ENCODE peak calls at places on chromosome 5, in six cellular contexts. One of them, this sample, is unnamed.
A peak's percentile ranks its signal among the peaks of the same experiment; 100 is the strongest.

GRCh38 chr5:58114324-58114723 is 345.6 kb downstream of the PLK2 start:
- DNase-seq in CD8-positive, alpha-beta T cell: no peak
- DNase-seq in AG10803: peak; percentile 65
- DNase-seq in fibroblast of the aortic adventitia: peak; percentile 47
- DNase-seq in heart left ventricle: no peak
- DNase-seq in epithelial cell of proximal tubule: peak; percentile 42
- DNase-seq in this sample: peak; percentile 53

GRCh38 chr5:675111-675875 is 17.9 kb downstream of the TPPP start:
- DNase-seq in CD8-positive, alpha-beta T cell: no peak
- DNase-seq in AG10803: no peak
- DNase-seq in fibroblast of the aortic adventitia: no peak
- DNase-seq in heart left ventricle: no peak
- DNase-seq in epithelial cell of proximal tubule: no peak
- DNase-seq in this sample: no peak

GRCh38 chr5:142057697-142058056 is 44.9 kb upstream of the GNPDA1 start:
- DNase-seq in CD8-positive, alpha-beta T cell: no peak
- DNase-seq in AG10803: no peak
- DNase-seq in fibroblast of the aortic adventitia: no peak
- DNase-seq in heart left ventricle: no peak
- DNase-seq in epithelial cell of proximal tubule: no peak
- DNase-seq in this sample: no peak

GRCh38 chr5:179302499-179303185 is 42.6 kb downstream of the ADAMTS2 start:
- DNase-seq in CD8-positive, alpha-beta T cell: no peak
- DNase-seq in AG10803: no peak
- DNase-seq in fibroblast of the aortic adventitia: no peak
- DNase-seq in heart left ventricle: no peak
- DNase-seq in epithelial cell of proximal tubule: no peak
- DNase-seq in this sample: no peak

GRCh38 chr5:73093943-73094342 is 26.4 kb upstream of the TMEM171 start:
- DNase-seq in CD8-positive, alpha-beta T cell: no peak
- DNase-seq in AG10803: peak; percentile 70
- DNase-seq in fibroblast of the aortic adventitia: peak; percentile 63
- DNase-seq in heart left ventricle: no peak
- DNase-seq in epithelial cell of proximal tubule: no peak
- DNase-seq in this sample: peak; percentile 59

GRCh38 chr5:37665272-37665671 is 174.6 kb downstream of the GDNF start:
- DNase-seq in CD8-positive, alpha-beta T cell: no peak
- DNase-seq in AG10803: peak; percentile 67
- DNase-seq in fibroblast of the aortic adventitia: no peak
- DNase-seq in heart left ventricle: no peak
- DNase-seq in epithelial cell of proximal tubule: no peak
- DNase-seq in this sample: peak; percentile 46

GRCh38 chr5:6548752-6549151 is 84.1 kb downstream of the NSUN2 start:
- DNase-seq in CD8-positive, alpha-beta T cell: no peak
- DNase-seq in AG10803: no peak
- DNase-seq in fibroblast of the aortic adventitia: no peak
- DNase-seq in heart left ventricle: no peak
- DNase-seq in epithelial cell of proximal tubule: no peak
- DNase-seq in this sample: no peak

GRCh38 chr5:108168915-108169314 is 213.0 kb downstream of the FBXL17 start:
- DNase-seq in CD8-positive, alpha-beta T cell: no peak
- DNase-seq in AG10803: no peak
- DNase-seq in fibroblast of the aortic adventitia: no peak
- DNase-seq in heart left ventricle: no peak
- DNase-seq in epithelial cell of proximal tubule: no peak
- DNase-seq in this sample: no peak

GRCh38 chr5:18465833-18466681 is 831.8 kb downstream of the TAF11L14 start:
- DNase-seq in CD8-positive, alpha-beta T cell: no peak
- DNase-seq in AG10803: peak; percentile 45
- DNase-seq in fibroblast of the aortic adventitia: peak; percentile 2
- DNase-seq in heart left ventricle: no peak
- DNase-seq in epithelial cell of proximal tubule: peak; percentile 7
- DNase-seq in this sample: peak; percentile 50

GRCh38 chr5:77225531-77225930 is 15.1 kb downstream of the PDE8B start:
- DNase-seq in CD8-positive, alpha-beta T cell: no peak
- DNase-seq in AG10803: no peak
- DNase-seq in fibroblast of the aortic adventitia: no peak
- DNase-seq in heart left ventricle: no peak
- DNase-seq in epithelial cell of proximal tubule: no peak
- DNase-seq in this sample: no peak

GRCh38 chr5:113804264-113804663 is 290.8 kb downstream of the YTHDC2 start:
- DNase-seq in CD8-positive, alpha-beta T cell: no peak
- DNase-seq in AG10803: no peak
- DNase-seq in fibroblast of the aortic adventitia: no peak
- DNase-seq in heart left ventricle: no peak
- DNase-seq in epithelial cell of proximal tubule: no peak
- DNase-seq in this sample: no peak

GRCh38 chr5:135230326-135230925 is 168.6 kb downstream of the MACROH2A1 start:
- DNase-seq in CD8-positive, alpha-beta T cell: no peak
- DNase-seq in AG10803: peak; percentile 82
- DNase-seq in fibroblast of the aortic adventitia: peak; percentile 91
- DNase-seq in heart left ventricle: no peak
- DNase-seq in epithelial cell of proximal tubule: no peak
- DNase-seq in this sample: peak; percentile 89

GRCh38 chr5:109692011-109692410 is 2.3 kb downstream of the MAN2A1 start:
- DNase-seq in CD8-positive, alpha-beta T cell: no peak
- DNase-seq in AG10803: peak; percentile 64
- DNase-seq in fibroblast of the aortic adventitia: peak; percentile 69
- DNase-seq in heart left ventricle: no peak
- DNase-seq in epithelial cell of proximal tubule: no peak
- DNase-seq in this sample: peak; percentile 57

GRCh38 chr5:139251281-139251687 is 42.3 kb upstream of the MATR3 start:
- DNase-seq in CD8-positive, alpha-beta T cell: no peak
- DNase-seq in AG10803: no peak
- DNase-seq in fibroblast of the aortic adventitia: no peak
- DNase-seq in heart left ventricle: no peak
- DNase-seq in epithelial cell of proximal tubule: no peak
- DNase-seq in this sample: no peak

GRCh38 chr5:173293817-173294672 is 34.2 kb downstream of the STC2 start:
- DNase-seq in CD8-positive, alpha-beta T cell: peak; percentile 33
- DNase-seq in AG10803: peak; percentile 70
- DNase-seq in fibroblast of the aortic adventitia: peak; percentile 90
- DNase-seq in heart left ventricle: peak; percentile 68
- DNase-seq in epithelial cell of proximal tubule: no peak
- DNase-seq in this sample: peak; percentile 85

GRCh38 chr5:91384671-91385430 is 1.7 kb upstream of the ARRDC3 start:
- DNase-seq in CD8-positive, alpha-beta T cell: no peak
- DNase-seq in AG10803: peak; percentile 89
- DNase-seq in fibroblast of the aortic adventitia: peak; percentile 96
- DNase-seq in heart left ventricle: peak; percentile 49
- DNase-seq in epithelial cell of proximal tubule: peak; percentile 85
- DNase-seq in this sample: peak; percentile 95

GRCh38 chr5:434443-435146 is 8.4 kb upstream of the EXOC3 start:
- DNase-seq in CD8-positive, alpha-beta T cell: no peak
- DNase-seq in AG10803: no peak
- DNase-seq in fibroblast of the aortic adventitia: no peak
- DNase-seq in heart left ventricle: no peak
- DNase-seq in epithelial cell of proximal tubule: no peak
- DNase-seq in this sample: no peak

GRCh38 chr5:87243161-87243877 is 24.4 kb upstream of the RASA1 start:
- DNase-seq in CD8-positive, alpha-beta T cell: no peak
- DNase-seq in AG10803: peak; percentile 88
- DNase-seq in fibroblast of the aortic adventitia: peak; percentile 75
- DNase-seq in heart left ventricle: no peak
- DNase-seq in epithelial cell of proximal tubule: peak; percentile 96
- DNase-seq in this sample: peak; percentile 91

GRCh38 chr5:149283611-149284480 is 12.2 kb downstream of the AFAP1L1 start:
- DNase-seq in CD8-positive, alpha-beta T cell: no peak
- DNase-seq in AG10803: peak; percentile 57
- DNase-seq in fibroblast of the aortic adventitia: peak; percentile 40
- DNase-seq in heart left ventricle: no peak
- DNase-seq in epithelial cell of proximal tubule: no peak
- DNase-seq in this sample: peak; percentile 28

GRCh38 chr5:81513982-81514381 is 120.0 kb upstream of the ACOT12 start:
- DNase-seq in CD8-positive, alpha-beta T cell: no peak
- DNase-seq in AG10803: peak; percentile 10
- DNase-seq in fibroblast of the aortic adventitia: peak; percentile 19
- DNase-seq in heart left ventricle: no peak
- DNase-seq in epithelial cell of proximal tubule: no peak
- DNase-seq in this sample: peak; percentile 31

GRCh38 chr5:135829681-135830383 is 4.6 kb upstream of the SLC25A48 start:
- DNase-seq in CD8-positive, alpha-beta T cell: no peak
- DNase-seq in AG10803: peak; percentile 39
- DNase-seq in fibroblast of the aortic adventitia: peak; percentile 56
- DNase-seq in heart left ventricle: peak; percentile 25
- DNase-seq in epithelial cell of proximal tubule: no peak
- DNase-seq in this sample: peak; percentile 56

DNA sequence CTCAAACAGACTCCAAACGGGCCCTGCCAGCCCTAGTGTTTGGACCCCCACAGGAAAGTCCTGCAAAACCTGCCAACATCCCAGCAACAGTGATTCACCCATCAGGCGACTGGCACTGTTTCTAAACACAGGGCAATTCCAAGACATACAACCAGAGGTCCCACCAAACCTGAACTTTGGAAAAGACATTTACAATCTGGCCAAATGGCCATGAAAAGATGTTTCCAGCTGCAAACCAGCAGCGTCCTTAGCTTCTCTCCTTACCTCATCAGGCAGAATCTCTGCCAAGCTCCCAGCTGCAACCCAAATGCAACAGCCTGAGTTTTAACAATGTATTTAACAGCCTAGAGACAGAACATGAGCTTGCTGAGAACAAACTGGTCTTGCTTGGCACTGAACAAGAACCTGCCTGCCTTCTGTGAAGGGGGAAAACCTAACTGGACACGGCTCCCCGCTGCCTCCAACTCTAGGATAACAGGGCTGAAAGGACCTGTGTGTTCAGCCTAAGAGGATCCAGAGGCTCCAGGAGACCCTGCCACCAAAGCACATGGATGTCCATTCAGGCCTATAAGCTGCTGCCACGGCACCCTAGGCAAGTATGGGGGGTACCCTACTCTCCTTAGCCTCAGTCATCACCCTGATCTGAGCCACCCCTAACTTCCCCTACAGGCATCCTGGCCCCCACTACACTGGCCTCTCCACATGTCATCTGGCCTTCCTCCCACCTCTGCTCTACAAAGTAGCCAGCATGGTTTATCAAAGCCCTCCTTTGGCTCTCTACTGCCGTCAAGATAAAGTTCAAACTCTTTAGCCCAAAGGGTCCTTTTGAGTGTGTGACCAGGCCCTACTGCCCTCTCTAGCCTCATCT is 5.6 kb downstream of the P4HA2 start:
- DNase-seq in CD8-positive, alpha-beta T cell: no peak
- DNase-seq in AG10803: peak; percentile 94
- DNase-seq in fibroblast of the aortic adventitia: peak; percentile 99
- DNase-seq in heart left ventricle: peak; percentile 43
- DNase-seq in epithelial cell of proximal tubule: no peak
- DNase-seq in this sample: peak; percentile 83
- TF ChIP-seq CTCF in CD8-positive, alpha-beta T cell: no peak
- TF ChIP-seq CTCF in AG10803: peak; percentile 49
- TF ChIP-seq CTCF in fibroblast of the aortic adventitia: peak; percentile 52
- TF ChIP-seq CTCF in heart left ventricle: no peak
- TF ChIP-seq CTCF in epithelial cell of proximal tubule: peak; percentile 31
- TF ChIP-seq CTCF in this sample: peak; percentile 17

GRCh38 chr5:128559300-128560297 is 21.6 kb upstream of the FBN2 start:
- DNase-seq in CD8-positive, alpha-beta T cell: no peak
- DNase-seq in AG10803: no peak
- DNase-seq in fibroblast of the aortic adventitia: no peak
- DNase-seq in heart left ventricle: no peak
- DNase-seq in epithelial cell of proximal tubule: no peak
- DNase-seq in this sample: peak; percentile 29
- H3K4me3 ChIP-seq in CD8-positive, alpha-beta T cell: no peak overlapping the region
- H3K4me3 ChIP-seq in AG10803: no peak overlapping the region
- H3K4me3 ChIP-seq in fibroblast of the aortic adventitia: no peak overlapping the region
- H3K4me3 ChIP-seq in heart left ventricle: no peak overlapping the region
- H3K4me3 ChIP-seq in epithelial cell of proximal tubule: no peak overlapping the region
- H3K4me3 ChIP-seq in this sample: no peak overlapping the region

DNA sequence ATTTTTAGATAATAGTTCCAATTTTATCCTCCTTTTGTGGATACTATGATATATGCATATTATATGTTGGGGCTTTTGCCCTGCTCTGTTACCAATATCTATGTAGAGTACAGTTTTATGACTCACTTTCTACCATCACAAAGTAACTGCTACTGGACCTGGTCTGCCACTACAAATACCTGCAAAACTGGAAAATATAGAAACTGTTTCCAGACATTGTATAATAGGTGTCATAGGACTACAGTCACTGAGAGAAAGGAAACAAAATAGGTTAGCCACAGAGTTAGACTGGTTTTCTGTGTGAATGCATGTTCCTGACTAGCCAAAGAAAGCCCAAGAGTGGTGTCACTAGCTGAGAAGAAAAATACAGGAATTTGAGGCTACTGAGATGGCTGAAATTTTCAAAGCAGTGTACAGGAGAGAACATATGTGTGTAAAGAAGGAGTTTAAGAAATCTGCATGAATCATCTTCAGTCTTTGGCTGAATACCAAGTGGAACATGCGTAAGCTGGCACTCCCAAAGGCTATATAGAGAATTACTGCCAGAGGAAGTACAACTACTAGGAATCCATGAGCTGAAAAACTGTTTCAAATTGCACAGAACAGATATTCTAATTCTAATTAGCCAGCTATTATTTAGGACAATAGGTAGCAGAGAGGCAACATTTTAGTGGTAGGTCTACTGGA is 29.0 kb upstream of the FAM174A start:
- DNase-seq in CD8-positive, alpha-beta T cell: no peak
- DNase-seq in AG10803: peak; percentile 81
- DNase-seq in fibroblast of the aortic adventitia: peak; percentile 91
- DNase-seq in heart left ventricle: no peak
- DNase-seq in epithelial cell of proximal tubule: peak; percentile 32
- DNase-seq in this sample: peak; percentile 92
- TF ChIP-seq CTCF in CD8-positive, alpha-beta T cell: no peak
- TF ChIP-seq CTCF in AG10803: no peak
- TF ChIP-seq CTCF in fibroblast of the aortic adventitia: no peak
- TF ChIP-seq CTCF in heart left ventricle: no peak
- TF ChIP-seq CTCF in epithelial cell of proximal tubule: peak; percentile 20
- TF ChIP-seq CTCF in this sample: peak; percentile 25

GRCh38 chr5:171849585-171850353 is 64.2 kb downstream of the SMIM23 start:
- DNase-seq in CD8-positive, alpha-beta T cell: no peak
- DNase-seq in AG10803: no peak
- DNase-seq in fibroblast of the aortic adventitia: no peak
- DNase-seq in heart left ventricle: no peak
- DNase-seq in epithelial cell of proximal tubule: no peak
- DNase-seq in this sample: no peak

GRCh38 chr5:171848911-171849520 is 63.4 kb downstream of the SMIM23 start:
- DNase-seq in CD8-positive, alpha-beta T cell: no peak
- DNase-seq in AG10803: no peak
- DNase-seq in fibroblast of the aortic adventitia: peak; percentile 54
- DNase-seq in heart left ventricle: no peak
- DNase-seq in epithelial cell of proximal tubule: no peak
- DNase-seq in this sample: peak; percentile 11

GRCh38 chr5:171848006-171848405 is 62.4 kb downstream of the SMIM23 start:
- DNase-seq in CD8-positive, alpha-beta T cell: no peak
- DNase-seq in AG10803: no peak
- DNase-seq in fibroblast of the aortic adventitia: no peak
- DNase-seq in heart left ventricle: no peak
- DNase-seq in epithelial cell of proximal tubule: no peak
- DNase-seq in this sample: no peak

GRCh38 chr5:171847026-171847425 is 61.4 kb downstream of the SMIM23 start:
- DNase-seq in CD8-positive, alpha-beta T cell: no peak
- DNase-seq in AG10803: no peak
- DNase-seq in fibroblast of the aortic adventitia: no peak
- DNase-seq in heart left ventricle: no peak
- DNase-seq in epithelial cell of proximal tubule: no peak
- DNase-seq in this sample: no peak

DNA sequence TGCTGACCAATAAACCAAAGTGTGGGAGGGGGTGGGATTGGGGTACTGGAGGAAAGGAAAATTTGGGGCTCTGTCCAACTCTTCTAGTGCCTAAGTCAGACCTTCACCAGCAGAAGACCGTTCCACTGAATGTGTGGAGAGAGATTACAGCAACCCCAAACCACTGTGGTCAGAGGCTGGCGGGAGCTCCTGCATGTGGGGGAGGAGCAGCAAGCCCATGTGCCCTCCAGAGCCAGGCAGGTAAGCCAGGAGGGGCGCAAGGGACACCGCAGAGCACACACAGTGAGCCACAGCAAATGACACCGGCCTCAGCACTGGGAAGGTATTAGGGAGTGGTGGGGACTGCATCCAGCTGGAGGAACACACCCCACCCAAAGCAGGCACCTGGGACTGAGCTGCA is 62.9 kb downstream of the SMIM23 start:
- DNase-seq in CD8-positive, alpha-beta T cell: no peak
- DNase-seq in AG10803: no peak
- DNase-seq in fibroblast of the aortic adventitia: no peak
- DNase-seq in heart left ventricle: no peak
- DNase-seq in epithelial cell of proximal tubule: no peak
- DNase-seq in this sample: no peak
- H3K4me3 ChIP-seq in CD8-positive, alpha-beta T cell: no peak overlapping the region
- H3K4me3 ChIP-seq in AG10803: no peak overlapping the region
- H3K4me3 ChIP-seq in fibroblast of the aortic adventitia: no peak overlapping the region
- H3K4me3 ChIP-seq in heart left ventricle: no peak overlapping the region
- H3K4me3 ChIP-seq in epithelial cell of proximal tubule: no peak overlapping the region
- H3K4me3 ChIP-seq in this sample: no peak overlapping the region